ENCODE peak calls at places on chromosomes 3 and 15, in six cellular contexts. R is psoas muscle, A is NB4, H is fibroblast of lung, J is neural progenitor cell, D is upper lobe of right lung. X is an unnamed sample.

GRCh38 chr15:86735244-86736040 is 655.8 kb downstream of the AGBL1 start:
- DNase-seq in H (no peak), D (no peak), R (no peak), A (no peak), J (no peak), X (no peak)

GRCh38 chr3:171374661-171375285 is 85.4 kb downstream of the TNIK start:
- DNase-seq in H (peak; percentile 43), R (no peak), J (no peak), A (peak; percentile 29), D (no peak), X (no peak)

GRCh38 chr3:174882789-174883188 is 23.7 kb downstream of the NAALADL2 start:
- DNase-seq in R (no peak), D (no peak), J (no peak), A (no peak), H (no peak), X (no peak)

GRCh38 chr15:54150255-54150654 is 172.0 kb downstream of the UNC13C start:
- DNase-seq in A (peak; percentile 77), R (no peak), J (no peak), D (no peak), H (no peak), X (peak; percentile 2)

GRCh38 chr15:51494411-51495314 is 127.9 kb downstream of the DMXL2 start:
- DNase-seq in J (no peak), H (peak; percentile 44), D (no peak), R (no peak), A (no peak), X (no peak)

GRCh38 chr3:150538324-150539208 is 7.7 kb downstream of the SERP1 start:
- DNase-seq in R (no peak), D (no peak), A (no peak), J (no peak), H (no peak), X (no peak)

GRCh38 chr15:48340111-48340510 is 8.9 kb downstream of the DUT start:
- DNase-seq in R (no peak), J (no peak), H (no peak), D (no peak), A (no peak), X (no peak)

GRCh38 chr3:81550415-81550814 is 211.0 kb downstream of the GBE1 start:
- DNase-seq in A (no peak), D (no peak), H (no peak), R (no peak), J (no peak), X (no peak)

GRCh38 chr15:45401665-45402161 is 23.4 kb upstream of the GATM start:
- DNase-seq in D (no peak), A (no peak), J (no peak), R (no peak), H (no peak), X (no peak)

GRCh38 chr15:44038801-44039200 is 156.3 kb downstream of the FRMD5 start:
- DNase-seq in H (peak; percentile 41), J (peak; percentile 86), R (no peak), A (no peak), D (no peak), X (no peak)

GRCh38 chr3:146169891-146170290 is 8.9 kb upstream of the PLOD2 start:
- DNase-seq in J (no peak), R (no peak), D (no peak), A (no peak), H (no peak), X (no peak)

GRCh38 chr3:123421353-123422174 is 27.3 kb downstream of the ADCY5 start:
- DNase-seq in A (no peak), D (no peak), H (no peak), R (peak; percentile 69), J (no peak), X (no peak)

GRCh38 chr3:48142316-48142870 is 45.8 kb downstream of the CDC25A start:
- DNase-seq in H (no peak), D (no peak), R (no peak), A (no peak), J (no peak), X (no peak)

GRCh38 chr3:120642368-120642948 is 39.6 kb downstream of the HGD start:
- DNase-seq in H (peak; percentile 3), D (no peak), R (no peak), A (peak; percentile 94), J (no peak), X (no peak)

GRCh38 chr15:65400760-65401606 is 21.8 kb downstream of the IGDCC4 start:
- DNase-seq in R (peak; percentile 86), D (peak; percentile 77), J (peak; percentile 92), H (peak; percentile 80), A (peak; percentile 85), X (no peak)

GRCh38 chr3:194579091-194579606 is 54.1 kb downstream of the TMEM44 start:
- DNase-seq in H (no peak), D (no peak), J (no peak), R (no peak), A (no peak), X (no peak)

GRCh38 chr15:77807115-77807514 is 174.4 kb upstream of the LINGO1 start:
- DNase-seq in R (no peak), D (no peak), A (no peak), H (no peak), J (no peak), X (no peak)

GRCh38 chr3:169579086-169579485 is 84.4 kb downstream of the MECOM start:
- DNase-seq in R (no peak), D (no peak), A (no peak), H (no peak), J (peak; percentile 69), X (no peak)

GRCh38 chr15:73838795-73839565 is 34.4 kb upstream of the TBC1D21 start:
- DNase-seq in R (peak; percentile 89), A (no peak), H (no peak), D (no peak), J (no peak), X (no peak)

GRCh38 chr3:182795383-182795782 is 2.1 kb downstream of the ATP11B start:
- DNase-seq in H (no peak), D (no peak), J (no peak), A (peak; percentile 80), R (no peak), X (peak; percentile 41)

GRCh38 chr3:24287728-24288450 is 206.8 kb downstream of the THRB start:
- DNase-seq in H (no peak), D (no peak), J (no peak), A (no peak), R (peak; percentile 75), X (no peak)

GRCh38 chr3:13364602-13365271 is 55.4 kb downstream of the NUP210 start:
- DNase-seq in J (no peak), R (no peak), D (no peak), A (no peak), H (no peak), X (no peak)

GRCh38 chr15:35874260-35874905 is 328.4 kb upstream of the DPH6 start:
- DNase-seq in H (peak; percentile 81), J (no peak), A (peak; percentile 14), D (no peak), R (no peak), X (no peak)

GRCh38 chr3:184227481-184227935 is 1.9 kb upstream of the VWA5B2 start:
- DNase-seq in J (peak; percentile 62), R (peak; percentile 56), A (peak; percentile 55), H (peak; percentile 17), D (no peak), X (no peak)
- TF ChIP-seq CTCF in J (peak; percentile 84), R (peak; percentile 77), A (peak; percentile 84), H (peak; percentile 90), D (peak; percentile 87), X (peak; percentile 97)

DNA sequence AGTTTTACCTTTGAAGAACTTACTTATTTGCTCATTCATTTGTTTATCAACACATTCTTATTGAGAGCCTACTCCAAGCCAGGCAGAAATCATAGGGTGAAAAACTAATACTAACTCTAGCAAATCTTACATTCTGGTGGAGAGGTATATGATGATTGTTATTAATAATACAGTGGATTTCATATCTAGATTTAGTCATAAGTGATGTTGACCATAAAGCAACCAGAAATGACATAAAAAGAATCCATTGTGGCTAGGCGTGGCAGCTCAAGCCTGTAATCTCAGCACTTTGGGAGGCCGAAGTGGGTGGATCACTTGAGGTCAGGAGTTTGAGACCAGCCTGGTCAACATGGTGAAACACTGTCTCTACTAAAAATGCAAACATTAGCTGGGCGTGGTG is 26.2 kb upstream of the IL20RB start:
- DNase-seq in D (no peak), J (no peak), A (no peak), H (no peak), R (no peak), X (no peak)
- H3K4me3 ChIP-seq in D (peak overlapping the region; percentile 36), J (no peak overlapping the region), A (no peak overlapping the region), H (peak overlapping the region; percentile 43), R (peak overlapping the region; percentile 47), X (no peak overlapping the region)

GRCh38 chr3:192794216-192794615 is 66.9 kb upstream of the FGF12 start:
- DNase-seq in A (no peak), R (no peak), H (no peak), D (no peak), J (no peak), X (no peak)
- TF ChIP-seq CTCF in A (no peak), R (no peak), H (no peak), D (no peak), J (no peak), X (no peak)

DNA sequence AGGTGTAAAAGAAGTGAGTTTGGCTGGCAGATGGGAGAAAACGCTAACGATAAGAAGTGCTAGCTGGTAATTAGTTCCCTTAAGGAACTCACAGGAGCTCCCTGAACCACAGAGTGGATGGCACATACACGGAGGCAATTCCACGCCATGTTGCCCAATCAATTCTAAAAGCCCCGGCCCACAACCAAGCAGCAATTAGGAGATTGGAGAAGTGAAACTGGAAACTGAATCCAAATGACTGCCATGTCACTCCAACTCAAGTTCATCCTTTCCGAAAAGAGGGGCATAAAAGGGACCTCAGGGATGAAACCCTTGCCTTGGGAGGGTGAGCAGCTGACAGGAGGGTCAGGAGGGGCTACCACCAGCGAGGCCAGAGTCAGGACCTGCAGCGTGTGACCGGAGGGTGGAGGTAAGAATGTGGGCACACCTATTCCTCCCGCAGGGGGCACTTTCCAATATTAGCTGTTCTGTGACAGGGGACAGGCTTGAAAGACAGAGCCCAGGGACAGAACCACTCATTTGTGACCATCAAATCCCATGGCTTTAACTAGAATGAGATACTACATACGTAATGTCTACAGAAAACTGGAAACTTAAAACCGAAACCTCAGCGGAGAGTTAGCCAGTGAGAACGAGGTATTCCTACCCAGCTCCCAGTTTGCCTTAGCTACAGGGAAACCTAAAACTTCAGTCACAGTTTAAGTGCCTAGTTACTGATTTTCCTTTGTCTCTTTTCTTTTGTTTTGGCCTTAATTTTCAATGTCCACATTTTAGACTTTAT is 95.3 kb upstream of the OXTR start:
- DNase-seq in J (no peak), A (peak; percentile 59), R (no peak), H (no peak), D (no peak), X (no peak)
- H3K4me3 ChIP-seq in J (no peak overlapping the region), A (no peak overlapping the region), R (peak overlapping the region; percentile 54), H (no peak overlapping the region), D (no peak overlapping the region), X (no peak overlapping the region)

DNA sequence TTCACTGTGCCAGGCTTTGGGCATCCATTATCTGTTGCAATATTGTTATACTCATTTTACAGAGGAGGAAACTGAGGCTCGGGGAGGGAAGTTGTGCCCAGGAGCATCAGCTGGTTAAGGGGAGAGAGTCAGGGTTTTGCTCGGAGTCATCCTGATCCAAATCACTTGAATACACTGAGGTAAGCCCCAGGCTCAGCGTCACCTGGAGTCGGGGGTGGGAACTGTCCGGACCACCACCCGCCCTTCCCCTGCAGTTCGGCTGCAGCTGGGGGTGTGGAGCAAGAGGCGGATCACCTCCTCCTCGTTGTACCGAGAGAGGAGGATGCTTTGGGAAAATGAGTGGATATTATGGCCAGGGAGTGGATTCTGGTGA is 646 bp downstream of the HRH1 start:
- DNase-seq in R (no peak), J (peak; percentile 46), H (no peak), A (no peak), D (no peak), X (no peak)
- TF ChIP-seq CTCF in R (no peak), J (no peak), H (peak; percentile 28), A (no peak), D (no peak), X (no peak)

GRCh38 chr15:26891448-26891881 is 24.6 kb downstream of the GABRA5 start:
- DNase-seq in D (no peak), H (peak; percentile 73), J (peak; percentile 91), R (no peak), A (peak; percentile 75), X (no peak)
- H3K4me3 ChIP-seq in D (no peak overlapping the region), H (peak overlapping the region; percentile 25), J (no peak overlapping the region), R (no peak overlapping the region), A (no peak overlapping the region), X (no peak overlapping the region)